ENCODE peak calls at places on chromosomes 5 and 9, in eight cellular contexts. One of them, this sample, is unnamed.

GRCh38 chr9:27529316-27530278 is at the start of gene MOB3B:
- DNase-seq in NCI-H446: no peak
- DNase-seq in heart left ventricle: peak; percentile 89
- DNase-seq in AG20443: peak; percentile 91
- DNase-seq in LoVo: peak; percentile 75
- DNase-seq in neural crest cell: peak; percentile 92
- DNase-seq in GM13976: peak; percentile 85
- DNase-seq in stimulated activated CD8-positive, alpha-beta memory T cell treated with anti-CD3 and anti-CD28 coated beads, Interleukin-2, amount 100 ng/mL, for 1 hour: peak; percentile 50
- DNase-seq in this sample: peak; percentile 79

GRCh38 chr5:41435276-41435675 is 75.1 kb downstream of the PLCXD3 start:
- DNase-seq in NCI-H446: no peak
- DNase-seq in heart left ventricle: peak; percentile 40
- DNase-seq in GM13976: no peak
- DNase-seq in AG20443: no peak
- DNase-seq in stimulated activated CD8-positive, alpha-beta memory T cell treated with anti-CD3 and anti-CD28 coated beads, Interleukin-2, amount 100 ng/mL, for 1 hour: no peak
- DNase-seq in neural crest cell: no peak
- DNase-seq in LoVo: no peak
- DNase-seq in this sample: no peak

GRCh38 chr5:166883016-166883415 is 1408.4 kb upstream of the WWC1 start:
- DNase-seq in GM13976: no peak
- DNase-seq in stimulated activated CD8-positive, alpha-beta memory T cell treated with anti-CD3 and anti-CD28 coated beads, Interleukin-2, amount 100 ng/mL, for 1 hour: no peak
- DNase-seq in NCI-H446: no peak
- DNase-seq in LoVo: no peak
- DNase-seq in heart left ventricle: no peak
- DNase-seq in AG20443: no peak
- DNase-seq in neural crest cell: no peak
- DNase-seq in this sample: no peak

GRCh38 chr5:75668988-75669760 is 48.1 kb downstream of the POC5 start:
- DNase-seq in AG20443: no peak
- DNase-seq in NCI-H446: no peak
- DNase-seq in stimulated activated CD8-positive, alpha-beta memory T cell treated with anti-CD3 and anti-CD28 coated beads, Interleukin-2, amount 100 ng/mL, for 1 hour: peak; percentile 13
- DNase-seq in heart left ventricle: peak; percentile 39
- DNase-seq in LoVo: peak; percentile 61
- DNase-seq in neural crest cell: no peak
- DNase-seq in GM13976: peak; percentile 64
- DNase-seq in this sample: no peak

GRCh38 chr9:87518702-87519335 is 21.2 kb downstream of the DAPK1 start:
- DNase-seq in neural crest cell: no peak
- DNase-seq in GM13976: no peak
- DNase-seq in heart left ventricle: peak; percentile 69
- DNase-seq in AG20443: peak; percentile 34
- DNase-seq in stimulated activated CD8-positive, alpha-beta memory T cell treated with anti-CD3 and anti-CD28 coated beads, Interleukin-2, amount 100 ng/mL, for 1 hour: no peak
- DNase-seq in NCI-H446: no peak
- DNase-seq in LoVo: no peak
- DNase-seq in this sample: no peak

GRCh38 chr9:6889868-6890267 is 132.1 kb downstream of the KDM4C start:
- DNase-seq in neural crest cell: no peak
- DNase-seq in AG20443: no peak
- DNase-seq in GM13976: no peak
- DNase-seq in NCI-H446: no peak
- DNase-seq in stimulated activated CD8-positive, alpha-beta memory T cell treated with anti-CD3 and anti-CD28 coated beads, Interleukin-2, amount 100 ng/mL, for 1 hour: no peak
- DNase-seq in heart left ventricle: no peak
- DNase-seq in LoVo: no peak
- DNase-seq in this sample: no peak

GRCh38 chr9:95025213-95026170 is 292.0 kb downstream of the FANCC start:
- DNase-seq in neural crest cell: no peak
- DNase-seq in AG20443: peak; percentile 81
- DNase-seq in stimulated activated CD8-positive, alpha-beta memory T cell treated with anti-CD3 and anti-CD28 coated beads, Interleukin-2, amount 100 ng/mL, for 1 hour: no peak
- DNase-seq in LoVo: no peak
- DNase-seq in heart left ventricle: peak; percentile 75
- DNase-seq in NCI-H446: no peak
- DNase-seq in GM13976: no peak
- DNase-seq in this sample: peak; percentile 89

GRCh38 chr5:5467737-5468136 is 45.3 kb downstream of the ICE1 start:
- DNase-seq in GM13976: no peak
- DNase-seq in stimulated activated CD8-positive, alpha-beta memory T cell treated with anti-CD3 and anti-CD28 coated beads, Interleukin-2, amount 100 ng/mL, for 1 hour: no peak
- DNase-seq in heart left ventricle: no peak
- DNase-seq in neural crest cell: no peak
- DNase-seq in NCI-H446: no peak
- DNase-seq in AG20443: no peak
- DNase-seq in LoVo: no peak
- DNase-seq in this sample: no peak

GRCh38 chr5:103993028-103993427 is 430.4 kb upstream of the NUDT12 start:
- DNase-seq in GM13976: no peak
- DNase-seq in AG20443: no peak
- DNase-seq in heart left ventricle: no peak
- DNase-seq in neural crest cell: no peak
- DNase-seq in LoVo: no peak
- DNase-seq in NCI-H446: no peak
- DNase-seq in stimulated activated CD8-positive, alpha-beta memory T cell treated with anti-CD3 and anti-CD28 coated beads, Interleukin-2, amount 100 ng/mL, for 1 hour: no peak
- DNase-seq in this sample: no peak

GRCh38 chr5:68644971-68645370 is 429.4 kb downstream of the PIK3R1 start:
- DNase-seq in neural crest cell: no peak
- DNase-seq in heart left ventricle: no peak
- DNase-seq in NCI-H446: no peak
- DNase-seq in AG20443: no peak
- DNase-seq in LoVo: no peak
- DNase-seq in GM13976: peak; percentile 28
- DNase-seq in stimulated activated CD8-positive, alpha-beta memory T cell treated with anti-CD3 and anti-CD28 coated beads, Interleukin-2, amount 100 ng/mL, for 1 hour: no peak
- DNase-seq in this sample: no peak

GRCh38 chr9:113589890-113590289 is 126.4 kb downstream of the RGS3 start:
- DNase-seq in heart left ventricle: peak; percentile 12
- DNase-seq in GM13976: no peak
- DNase-seq in LoVo: no peak
- DNase-seq in AG20443: no peak
- DNase-seq in stimulated activated CD8-positive, alpha-beta memory T cell treated with anti-CD3 and anti-CD28 coated beads, Interleukin-2, amount 100 ng/mL, for 1 hour: no peak
- DNase-seq in NCI-H446: no peak
- DNase-seq in neural crest cell: no peak
- DNase-seq in this sample: no peak

GRCh38 chr5:143258559-143259253 is 144.8 kb downstream of the NR3C1 start:
- DNase-seq in NCI-H446: no peak
- DNase-seq in neural crest cell: no peak
- DNase-seq in heart left ventricle: no peak
- DNase-seq in stimulated activated CD8-positive, alpha-beta memory T cell treated with anti-CD3 and anti-CD28 coated beads, Interleukin-2, amount 100 ng/mL, for 1 hour: no peak
- DNase-seq in GM13976: no peak
- DNase-seq in LoVo: no peak
- DNase-seq in AG20443: no peak
- DNase-seq in this sample: no peak

GRCh38 chr5:139705655-139706587 is 57.8 kb downstream of the CXXC5 start:
- DNase-seq in stimulated activated CD8-positive, alpha-beta memory T cell treated with anti-CD3 and anti-CD28 coated beads, Interleukin-2, amount 100 ng/mL, for 1 hour: no peak
- DNase-seq in LoVo: no peak
- DNase-seq in AG20443: no peak
- DNase-seq in heart left ventricle: no peak
- DNase-seq in NCI-H446: no peak
- DNase-seq in GM13976: no peak
- DNase-seq in neural crest cell: no peak
- DNase-seq in this sample: no peak

GRCh38 chr5:63233906-63234305 is 655.3 kb downstream of the LRRC70 start:
- DNase-seq in stimulated activated CD8-positive, alpha-beta memory T cell treated with anti-CD3 and anti-CD28 coated beads, Interleukin-2, amount 100 ng/mL, for 1 hour: no peak
- DNase-seq in NCI-H446: no peak
- DNase-seq in LoVo: no peak
- DNase-seq in AG20443: no peak
- DNase-seq in GM13976: no peak
- DNase-seq in heart left ventricle: no peak
- DNase-seq in neural crest cell: no peak
- DNase-seq in this sample: no peak

GRCh38 chr5:68231414-68232076 is 16.0 kb downstream of the PIK3R1 start:
- DNase-seq in heart left ventricle: no peak
- DNase-seq in NCI-H446: no peak
- DNase-seq in stimulated activated CD8-positive, alpha-beta memory T cell treated with anti-CD3 and anti-CD28 coated beads, Interleukin-2, amount 100 ng/mL, for 1 hour: no peak
- DNase-seq in neural crest cell: no peak
- DNase-seq in LoVo: no peak
- DNase-seq in GM13976: no peak
- DNase-seq in AG20443: no peak
- DNase-seq in this sample: no peak

GRCh38 chr9:115391166-115391825 is 273.3 kb upstream of the TNC start:
- DNase-seq in GM13976: no peak
- DNase-seq in stimulated activated CD8-positive, alpha-beta memory T cell treated with anti-CD3 and anti-CD28 coated beads, Interleukin-2, amount 100 ng/mL, for 1 hour: no peak
- DNase-seq in AG20443: no peak
- DNase-seq in neural crest cell: no peak
- DNase-seq in heart left ventricle: no peak
- DNase-seq in NCI-H446: no peak
- DNase-seq in LoVo: no peak
- DNase-seq in this sample: no peak

GRCh38 chr5:9283473-9283872 is 262.4 kb downstream of the SEMA5A start:
- DNase-seq in heart left ventricle: no peak
- DNase-seq in stimulated activated CD8-positive, alpha-beta memory T cell treated with anti-CD3 and anti-CD28 coated beads, Interleukin-2, amount 100 ng/mL, for 1 hour: no peak
- DNase-seq in NCI-H446: no peak
- DNase-seq in LoVo: no peak
- DNase-seq in neural crest cell: no peak
- DNase-seq in GM13976: no peak
- DNase-seq in AG20443: no peak
- DNase-seq in this sample: no peak

GRCh38 chr5:28648108-28648507 is 1609.7 kb upstream of the CDH9 start:
- DNase-seq in NCI-H446: no peak
- DNase-seq in stimulated activated CD8-positive, alpha-beta memory T cell treated with anti-CD3 and anti-CD28 coated beads, Interleukin-2, amount 100 ng/mL, for 1 hour: no peak
- DNase-seq in heart left ventricle: no peak
- DNase-seq in LoVo: peak; percentile 10
- DNase-seq in GM13976: no peak
- DNase-seq in AG20443: no peak
- DNase-seq in neural crest cell: no peak
- DNase-seq in this sample: peak; percentile 12

GRCh38 chr5:170273968-170274710 is 23.4 kb downstream of the LCP2 start:
- DNase-seq in NCI-H446: no peak
- DNase-seq in stimulated activated CD8-positive, alpha-beta memory T cell treated with anti-CD3 and anti-CD28 coated beads, Interleukin-2, amount 100 ng/mL, for 1 hour: no peak
- DNase-seq in heart left ventricle: peak; percentile 45
- DNase-seq in neural crest cell: no peak
- DNase-seq in GM13976: peak; percentile 41
- DNase-seq in LoVo: no peak
- DNase-seq in AG20443: no peak
- DNase-seq in this sample: no peak

GRCh38 chr9:111599092-111599947 is at the start of gene PTGR1:
- DNase-seq in heart left ventricle: peak; percentile 91
- DNase-seq in GM13976: peak; percentile 71
- DNase-seq in NCI-H446: no peak
- DNase-seq in LoVo: peak; percentile 20
- DNase-seq in stimulated activated CD8-positive, alpha-beta memory T cell treated with anti-CD3 and anti-CD28 coated beads, Interleukin-2, amount 100 ng/mL, for 1 hour: no peak
- DNase-seq in neural crest cell: peak; percentile 62
- DNase-seq in AG20443: peak; percentile 91
- DNase-seq in this sample: peak; percentile 90

GRCh38 chr5:78405820-78406750 is 45.7 kb downstream of the SCAMP1 start:
- DNase-seq in stimulated activated CD8-positive, alpha-beta memory T cell treated with anti-CD3 and anti-CD28 coated beads, Interleukin-2, amount 100 ng/mL, for 1 hour: no peak
- DNase-seq in LoVo: no peak
- DNase-seq in neural crest cell: no peak
- DNase-seq in AG20443: peak; percentile 53
- DNase-seq in GM13976: no peak
- DNase-seq in heart left ventricle: no peak
- DNase-seq in NCI-H446: no peak
- DNase-seq in this sample: no peak

GRCh38 chr9:135939351-135940265 is 21.6 kb downstream of the UBAC1 start:
- DNase-seq in neural crest cell: no peak
- DNase-seq in NCI-H446: no peak
- DNase-seq in heart left ventricle: peak; percentile 6
- DNase-seq in stimulated activated CD8-positive, alpha-beta memory T cell treated with anti-CD3 and anti-CD28 coated beads, Interleukin-2, amount 100 ng/mL, for 1 hour: peak; percentile 11
- DNase-seq in GM13976: no peak
- DNase-seq in AG20443: no peak
- DNase-seq in LoVo: no peak
- DNase-seq in this sample: no peak

This sample was measured in WERI-Rb-1.